ENCODE peak calls at places on chromosomes 7 and 10, in ten cellular contexts. S, D, U, W, J, G, L, E, I and X are unnamed samples. For H3K27me3, the result is how much of the 10 kb centered on the place peaks cover.

GRCh38 chr7:139647085-139647484 is 123.6 kb downstream of the CLEC2L start:
- DNase-seq in E (no peak), U (no peak), G (no peak), D (no peak), L (no peak), S (no peak), J (no peak), I (no peak), W (no peak), X (no peak)

GRCh38 chr7:69873512-69873911 is 275.2 kb downstream of the AUTS2 start:
- DNase-seq in L (no peak), W (no peak), J (no peak), I (no peak), U (no peak), G (no peak), S (no peak), D (no peak), E (no peak), X (peak)

GRCh38 chr7:96484091-96484490 is 162.2 kb upstream of the SLC25A13 start:
- DNase-seq in W (no peak), E (peak), I (no peak), J (no peak), U (no peak), S (no peak), G (no peak), D (no peak), L (no peak), X (no peak)

GRCh38 chr7:87310790-87311419 is 34.6 kb upstream of the CROT start:
- DNase-seq in D (peak), G (no peak), J (peak), I (no peak), U (no peak), S (no peak), L (no peak), W (no peak), E (no peak), X (no peak)

GRCh38 chr10:71684356-71685173 is 35.0 kb downstream of the C10orf105 start:
- DNase-seq in L (no peak), D (no peak), U (no peak), G (no peak), W (peak), S (no peak), J (no peak), E (no peak), I (no peak), X (no peak)

GRCh38 chr10:110141185-110141584 is 66.2 kb upstream of the MXI1 start:
- DNase-seq in E (no peak), I (no peak), G (no peak), J (no peak), S (no peak), W (no peak), D (peak), U (peak), L (peak), X (peak)

GRCh38 chr10:30510184-30510931 is 76.4 kb downstream of the MAP3K8 start:
- DNase-seq in E (peak), S (no peak), L (peak), G (no peak), D (peak), W (no peak), J (no peak), U (peak), I (no peak), X (peak)

GRCh38 chr10:15704581-15704968 is 15.1 kb downstream of the ITGA8 start:
- DNase-seq in S (no peak), W (no peak), G (no peak), I (no peak), J (no peak), E (no peak), D (no peak), U (no peak), L (no peak), X (no peak)

GRCh38 chr7:104758504-104758903 is 255.5 kb upstream of the KMT2E start:
- DNase-seq in W (no peak), J (no peak), S (no peak), G (no peak), L (no peak), E (no peak), I (no peak), U (peak), D (no peak), X (peak)

GRCh38 chr7:138871691-138872090 is 73.7 kb upstream of the ATP6V0A4 start:
- DNase-seq in U (no peak), S (no peak), W (no peak), E (no peak), L (no peak), G (no peak), D (no peak), I (no peak), J (no peak), X (no peak)

GRCh38 chr10:103523683-103524082 is 30.2 kb downstream of the NEURL1 start:
- DNase-seq in G (no peak), S (no peak), U (no peak), L (no peak), E (no peak), J (no peak), W (no peak), I (no peak), D (no peak), X (no peak)

GRCh38 chr7:116802784-116803183 is 59.6 kb upstream of the CAPZA2 start:
- DNase-seq in S (no peak), U (peak), L (peak), I (no peak), W (peak), E (peak), D (peak), J (peak), G (no peak), X (peak)

GRCh38 chr10:77939561-77940001 is 13.0 kb upstream of the DLG5 start:
- DNase-seq in L (peak), J (peak), D (peak), S (peak), I (no peak), W (no peak), U (no peak), G (no peak), E (no peak), X (no peak)

GRCh38 chr10:129501652-129502436 is 34.8 kb downstream of the MGMT start:
- DNase-seq in L (no peak), U (no peak), W (no peak), D (no peak), E (no peak), S (no peak), J (no peak), I (no peak), G (no peak), X (peak)

GRCh38 chr7:105806592-105807266 is 69.7 kb downstream of the ATXN7L1 start:
- DNase-seq in W (no peak), I (no peak), S (no peak), L (peak), E (no peak), U (peak), D (peak), G (peak), J (no peak), X (no peak)

GRCh38 chr10:61503051-61503450 is 49.9 kb upstream of the TMEM26 start:
- DNase-seq in U (peak), J (no peak), I (no peak), L (no peak), G (no peak), W (no peak), E (no peak), S (no peak), D (peak), X (peak)

GRCh38 chr10:89869757-89870156 is 168.4 kb downstream of the KIF20B start:
- DNase-seq in J (no peak), S (no peak), I (no peak), W (no peak), U (no peak), D (no peak), E (no peak), L (no peak), G (no peak), X (no peak)

GRCh38 chr7:118013252-118014010 is 140.2 kb upstream of the CTTNBP2 start:
- DNase-seq in I (no peak), U (no peak), S (no peak), D (no peak), E (no peak), L (no peak), G (no peak), J (no peak), W (no peak), X (no peak)

GRCh38 chr10:102133373-102134195 is 744 bp downstream of the PPRC1 start:
- DNase-seq in S (peak), L (peak), U (peak), G (peak), D (peak), I (peak), E (peak), J (peak), W (no peak), X (no peak)

GRCh38 chr10:80413152-80413996 is 5.0 kb downstream of the PRXL2A start:
- DNase-seq in I (no peak), D (peak), G (no peak), L (peak), U (peak), J (no peak), W (no peak), E (no peak), S (no peak), X (peak)

GRCh38 chr7:108016841-108017775 is 14.1 kb upstream of the LAMB1 start:
- DNase-seq in E (no peak), U (peak), I (no peak), J (no peak), D (peak), W (peak), L (no peak), G (no peak), S (no peak), X (peak)

GRCh38 chr7:19020062-19020461 is 97.4 kb downstream of the TWIST1 start:
- DNase-seq in G (no peak), S (no peak), E (no peak), I (no peak), U (peak), J (no peak), W (no peak), L (no peak), D (no peak), X (peak)

GRCh38 chr7:16422917-16423316 is 1.6 kb upstream of the CRPPA start:
- DNase-seq in I (no peak), G (no peak), S (no peak), L (no peak), E (no peak), U (no peak), D (no peak), J (peak), W (no peak), X (no peak)

GRCh38 chr10:100448977-100449376 is 13.8 kb upstream of the WNT8B start:
- DNase-seq in L (no peak), I (no peak), W (no peak), G (no peak), S (no peak), J (no peak), E (no peak), U (no peak), D (no peak), X (no peak)

GRCh38 chr7:20539201-20539600 is 76.3 kb upstream of the ABCB5 start:
- DNase-seq in S (no peak), I (no peak), G (no peak), D (no peak), L (no peak), E (peak), U (no peak), J (peak), W (peak), X (peak)

GRCh38 chr7:149422914-149423285 is 38.0 kb downstream of the ZNF777 start:
- DNase-seq in E (no peak), D (no peak), L (no peak), S (no peak), J (no peak), I (peak), U (no peak), W (no peak), G (peak), X (peak)

GRCh38 chr7:362416-363096 is 72.6 kb downstream of the FOXL3 start:
- DNase-seq in D (peak), L (no peak), W (no peak), I (peak), E (no peak), J (no peak), S (no peak), G (peak), U (no peak), X (no peak)

GRCh38 chr10:126509211-126509610 is 120.9 kb upstream of the ADAM12 start:
- DNase-seq in S (no peak), U (no peak), I (no peak), G (no peak), J (no peak), D (no peak), E (no peak), L (no peak), W (no peak), X (no peak)

GRCh38 chr7:155814569-155815276 is 2.5 kb upstream of the SHH start:
- DNase-seq in G (no peak), I (no peak), S (no peak), E (no peak), W (no peak), J (no peak), L (no peak), D (peak), U (no peak), X (no peak)
- H3K27me3 ChIP-seq in G (under half), I (under half), S (under half), E (half or more), W (under half), J (half or more), L (half or more), D (half or more), U (under half), X (half or more)

GRCh38 chr7:44326261-44327125 is 1.1 kb upstream of the CAMK2B start:
- DNase-seq in J (no peak), G (no peak), I (peak), L (no peak), E (no peak), D (no peak), W (no peak), U (no peak), S (no peak), X (no peak)

GRCh38 chr7:44327981-44328380 is 2.6 kb upstream of the CAMK2B start:
- DNase-seq in E (no peak), S (no peak), D (no peak), I (no peak), W (no peak), L (no peak), U (no peak), G (no peak), J (no peak), X (no peak)

GRCh38 chr7:44325181-44325671 is at the start of gene CAMK2B:
- DNase-seq in U (no peak), D (no peak), G (no peak), J (peak), I (no peak), S (no peak), L (no peak), W (no peak), E (no peak), X (no peak)

GRCh38 chr7:44324204-44325126 is 929 bp downstream of the CAMK2B start:
- DNase-seq in J (no peak), W (no peak), S (no peak), D (no peak), L (no peak), U (no peak), G (no peak), E (no peak), I (no peak), X (no peak)

GRCh38 chr7:44325811-44326241 is 432 bp upstream of the CAMK2B start:
- DNase-seq in W (no peak), G (no peak), U (no peak), L (no peak), E (no peak), I (no peak), S (no peak), D (no peak), J (peak), X (no peak)
- H3K27me3 ChIP-seq in W (under half), G (under half), U (under half), L (half or more), E (under half), I (under half), S (under half), D (half or more), J (half or more), X (under half)

GRCh38 chr7:101299511-101300464 is 21.8 kb downstream of the IFT22 start:
- DNase-seq in W (no peak), U (no peak), I (no peak), L (peak), D (no peak), S (no peak), J (peak), G (no peak), E (no peak), X (no peak)

GRCh38 chr7:101294039-101294831 is 27.4 kb downstream of the IFT22 start:
- DNase-seq in S (no peak), W (no peak), L (no peak), D (no peak), I (no peak), U (no peak), G (no peak), J (no peak), E (no peak), X (no peak)

GRCh38 chr7:101300465-101301376 is 20.9 kb downstream of the IFT22 start:
- DNase-seq in J (no peak), I (no peak), U (no peak), E (no peak), W (no peak), L (no peak), G (no peak), D (no peak), S (no peak), X (no peak)

GRCh38 chr7:101294832-101295121 is 26.8 kb downstream of the IFT22 start:
- DNase-seq in D (no peak), E (no peak), W (no peak), J (no peak), U (no peak), S (no peak), I (no peak), G (no peak), L (no peak), X (no peak)
- H3K27me3 ChIP-seq in D (half or more), E (half or more), W (under half), J (under half), U (under half), S (under half), I (under half), G (under half), L (half or more), X (under half)

DNA sequence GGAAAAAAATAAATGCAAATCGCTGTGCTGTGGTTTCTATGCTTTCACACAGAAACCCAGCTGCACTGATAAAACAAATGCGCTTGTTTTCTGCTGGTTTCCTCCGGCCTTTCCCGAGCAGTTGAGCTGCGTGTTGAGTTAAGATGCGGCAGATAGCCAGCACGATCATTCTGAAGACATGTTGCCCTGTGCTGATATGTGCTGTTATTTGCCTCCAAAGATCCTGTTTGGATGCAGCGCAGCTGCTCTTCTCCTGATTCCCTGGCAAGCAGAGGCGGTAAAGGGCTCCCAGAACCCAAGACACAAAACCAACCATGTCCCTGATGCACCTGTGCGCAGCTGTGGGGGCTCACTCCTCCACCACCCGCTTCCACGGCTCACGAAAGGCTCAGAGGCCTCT is 225.4 kb downstream of the PAXIP1 start:
- DNase-seq in U (no peak), E (no peak), J (no peak), W (no peak), G (no peak), L (no peak), D (no peak), S (no peak), I (no peak), X (no peak)
- H3K27me3 ChIP-seq in U (under half), E (under half), J (under half), W (under half), G (under half), L (under half), D (under half), S (under half), I (under half), X (under half)

DNA sequence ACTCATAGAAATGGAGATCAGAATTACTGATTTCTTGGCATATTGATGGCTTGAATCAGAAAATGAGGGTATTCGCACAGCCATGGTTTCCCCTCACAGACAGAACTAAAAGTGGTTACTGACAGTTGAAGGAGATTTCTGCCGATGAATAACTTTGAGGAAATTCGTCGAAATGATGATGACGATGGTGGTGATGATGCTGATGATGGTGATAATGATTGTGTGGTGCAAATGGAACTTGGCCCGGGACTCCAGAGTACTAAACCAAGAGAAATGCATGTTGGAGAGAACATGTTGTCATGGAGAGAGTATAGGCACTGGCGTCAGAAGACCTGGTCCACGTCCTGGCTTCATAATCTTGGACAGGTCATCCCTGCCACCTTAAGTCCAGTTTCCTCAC is 163.2 kb downstream of the EVX1 start:
- DNase-seq in D (no peak), S (no peak), I (no peak), G (no peak), W (no peak), J (no peak), E (no peak), U (no peak), L (no peak), X (no peak)
- H3K27me3 ChIP-seq in D (under half), S (under half), I (under half), G (under half), W (under half), J (under half), E (under half), U (under half), L (under half), X (under half)

GRCh38 chr10:8297107-8297506 is 242.6 kb downstream of the GATA3 start:
- DNase-seq in E (no peak), D (no peak), S (no peak), I (no peak), G (no peak), W (no peak), J (no peak), L (no peak), U (no peak), X (no peak)
- H3K27me3 ChIP-seq in E (under half), D (under half), S (under half), I (under half), G (under half), W (under half), J (under half), L (under half), U (under half), X (under half)

GRCh38 chr10:133238066-133238804 is 580 bp downstream of the VENTX start:
- DNase-seq in G (no peak), S (no peak), W (no peak), J (peak), I (no peak), D (no peak), L (no peak), E (no peak), U (no peak), X (no peak)

GRCh38 chr10:133235265-133235664 is 2.4 kb upstream of the VENTX start:
- DNase-seq in L (no peak), S (no peak), E (no peak), U (no peak), G (no peak), J (no peak), W (no peak), D (no peak), I (no peak), X (no peak)

GRCh38 chr10:133237241-133238065 is at the start of gene VENTX:
- DNase-seq in L (no peak), E (no peak), U (no peak), G (no peak), D (no peak), W (no peak), J (peak), I (no peak), S (no peak), X (no peak)

GRCh38 chr10:133236411-133237240 is 1.0 kb upstream of the VENTX start:
- DNase-seq in L (no peak), S (no peak), G (no peak), I (no peak), D (no peak), W (no peak), E (no peak), U (no peak), J (peak), X (no peak)

DNA sequence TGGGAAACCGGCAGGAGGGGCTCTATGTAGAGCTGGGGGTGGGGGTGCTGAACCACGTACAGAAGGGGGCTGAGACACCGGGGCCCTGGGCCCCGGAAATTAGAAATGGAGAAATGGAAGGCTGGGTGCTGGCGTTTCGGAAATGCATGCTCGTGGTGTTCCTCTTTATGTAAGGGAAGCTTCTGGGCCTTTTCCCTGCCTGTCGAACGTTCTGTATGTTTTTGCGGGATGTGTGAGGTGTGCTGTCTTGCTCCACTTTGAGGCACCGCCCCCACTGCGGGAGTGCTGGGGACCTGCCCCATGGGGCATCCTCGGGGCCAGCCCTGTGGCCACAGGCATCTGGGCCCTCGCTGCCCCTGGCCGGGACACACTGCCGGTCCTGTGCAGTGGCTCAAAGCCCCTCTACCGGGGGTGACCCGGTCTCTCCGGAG is 1.7 kb upstream of the VENTX start:
- DNase-seq in G (no peak), J (no peak), W (no peak), I (no peak), S (no peak), D (no peak), E (no peak), U (no peak), L (no peak), X (no peak)
- H3K27me3 ChIP-seq in G (under half), J (half or more), W (under half), I (under half), S (under half), D (half or more), E (half or more), U (under half), L (half or more), X (half or more)

GRCh38 chr7:150733734-150734095 is 3.5 kb upstream of the GIMAP5 start:
- DNase-seq in L (no peak), E (no peak), D (no peak), J (no peak), I (no peak), S (no peak), W (no peak), U (no peak), G (no peak), X (no peak)
- H3K27me3 ChIP-seq in L (under half), E (under half), D (under half), J (half or more), I (under half), S (under half), W (under half), U (under half), G (under half), X (under half)